ENCODE peak calls at places on chromosome 19, in six cellular contexts. D is neural progenitor cell; F is mammary epithelial cell; H is adrenal gland; S is CD4-positive, alpha-beta T cell; O is stomach. R is an unnamed sample. For H3K9me3, the result is how much of the 10 kb centered on the place peaks cover.

GRCh38 chr19:39129116-39129515 is 3.5 kb downstream of the PAK4 start:
- DNase-seq in D (no peak), F (no peak), H (no peak), S (no peak), O (no peak), R (no peak)

GRCh38 chr19:5343848-5344247 is 3.2 kb upstream of the PTPRS start:
- DNase-seq in D (no peak), F (no peak), H (no peak), S (no peak), O (no peak), R (no peak)

GRCh38 chr19:43625918-43626579 is 6.6 kb upstream of the ZNF428 start:
- DNase-seq in D (peak), F (no peak), H (no peak), S (no peak), O (no peak), R (no peak)

GRCh38 chr19:28737021-28737525 is 475.9 kb downstream of the UQCRFS1 start:
- DNase-seq in D (peak), F (peak), H (peak), S (no peak), O (no peak), R (no peak)

GRCh38 chr19:37817180-37817911 is 38.0 kb upstream of the ZNF573 start:
- DNase-seq in D (peak), F (no peak), H (peak), S (peak), O (peak), R (no peak)

GRCh38 chr19:47107953-47108746 is 5.4 kb downstream of the ZC3H4 start:
- DNase-seq in D (no peak), F (peak), H (no peak), S (no peak), O (no peak), R (no peak)

GRCh38 chr19:18344546-18344945 is 4.1 kb downstream of the PGPEP1 start:
- DNase-seq in D (peak), F (no peak), H (no peak), S (no peak), O (no peak), R (no peak)

GRCh38 chr19:19021115-19021514 is 12.2 kb downstream of the SUGP2 start:
- DNase-seq in D (no peak), F (no peak), H (no peak), S (no peak), O (no peak), R (no peak)

GRCh38 chr19:6774821-6775707 is 2.6 kb downstream of the VAV1 start:
- DNase-seq in D (peak), F (no peak), H (no peak), S (no peak), O (no peak), R (no peak)

DNA sequence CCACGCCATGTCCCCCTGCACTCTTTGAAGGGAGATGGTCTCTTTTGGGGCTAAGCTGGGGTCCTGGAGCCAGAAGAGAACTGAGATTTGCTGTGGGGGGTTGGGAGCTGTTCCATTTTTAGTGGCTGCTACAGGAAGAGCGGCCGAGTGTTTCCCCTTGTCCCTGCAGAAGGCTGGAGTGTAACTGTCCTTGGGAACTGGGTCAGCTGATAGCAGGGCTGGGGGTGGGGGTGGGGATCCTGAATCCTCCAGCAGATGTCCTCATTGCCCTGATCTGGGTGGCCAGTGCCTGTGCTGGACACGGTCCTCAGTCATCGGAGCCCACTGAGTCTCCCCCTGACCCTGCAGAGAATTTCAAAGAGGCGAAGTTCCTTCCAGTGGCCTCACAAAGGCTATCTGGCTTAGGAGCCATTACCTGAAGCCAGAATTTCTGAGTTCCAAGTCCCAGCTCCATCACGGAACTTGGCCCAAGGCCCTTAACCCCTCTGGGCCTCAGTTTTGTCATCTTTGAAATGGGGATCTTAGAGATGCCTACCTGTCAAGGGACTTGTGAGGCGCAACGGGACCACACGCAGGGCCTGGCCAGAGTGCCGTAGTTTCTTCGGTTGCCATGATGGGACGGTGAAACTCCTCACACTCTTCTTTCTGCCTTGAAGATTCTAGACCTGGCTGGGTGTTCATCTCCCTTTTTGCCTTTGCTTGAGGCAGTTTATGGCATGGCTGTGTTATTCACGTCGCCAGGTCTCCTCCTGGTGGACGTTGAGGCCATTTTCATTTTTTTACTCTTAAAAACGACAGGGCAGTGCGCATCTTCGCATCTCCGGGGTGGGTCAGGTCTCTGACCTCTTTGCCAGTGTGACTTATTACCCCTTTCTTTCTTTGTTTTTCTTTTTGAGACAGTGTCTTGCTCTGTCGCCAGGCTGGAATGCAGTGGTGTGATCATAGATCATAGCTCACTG is 51.9 kb downstream of the DNM2 start:
- DNase-seq in D (peak), F (no peak), H (peak), S (no peak), O (peak), R (no peak)
- TF ChIP-seq CTCF in D (peak), F (no peak), H (peak), S (peak), O (peak), R (peak)

GRCh38 chr19:16366433-16367268 is 42.0 kb downstream of the KLF2 start:
- DNase-seq in D (no peak), F (no peak), H (no peak), S (peak), O (no peak), R (no peak)
- H3K27ac ChIP-seq in D (no peak), F (no peak), H (peak), S (peak), O (no peak), R (no peak)

GRCh38 chr19:364496-365287 is 20.1 kb upstream of the MIER2 start:
- DNase-seq in D (no peak), F (no peak), H (no peak), S (no peak), O (no peak), R (no peak)
- H3K9me3 ChIP-seq in D (under half), F (under half), H (under half), S (under half), O (under half), R (under half)

GRCh38 chr19:49573451-49573850 is 6.9 kb downstream of the NOSIP start:
- DNase-seq in D (no peak), F (no peak), H (no peak), S (no peak), O (no peak), R (no peak)

GRCh38 chr19:49573009-49573408 is 7.3 kb downstream of the NOSIP start:
- DNase-seq in D (no peak), F (no peak), H (no peak), S (no peak), O (no peak), R (no peak)

GRCh38 chr19:49570138-49570856 is 10.1 kb downstream of the NOSIP start:
- DNase-seq in D (peak), F (peak), H (peak), S (peak), O (peak), R (no peak)

GRCh38 chr19:49574206-49574755 is 6.1 kb downstream of the NOSIP start:
- DNase-seq in D (no peak), F (no peak), H (no peak), S (no peak), O (no peak), R (no peak)

DNA sequence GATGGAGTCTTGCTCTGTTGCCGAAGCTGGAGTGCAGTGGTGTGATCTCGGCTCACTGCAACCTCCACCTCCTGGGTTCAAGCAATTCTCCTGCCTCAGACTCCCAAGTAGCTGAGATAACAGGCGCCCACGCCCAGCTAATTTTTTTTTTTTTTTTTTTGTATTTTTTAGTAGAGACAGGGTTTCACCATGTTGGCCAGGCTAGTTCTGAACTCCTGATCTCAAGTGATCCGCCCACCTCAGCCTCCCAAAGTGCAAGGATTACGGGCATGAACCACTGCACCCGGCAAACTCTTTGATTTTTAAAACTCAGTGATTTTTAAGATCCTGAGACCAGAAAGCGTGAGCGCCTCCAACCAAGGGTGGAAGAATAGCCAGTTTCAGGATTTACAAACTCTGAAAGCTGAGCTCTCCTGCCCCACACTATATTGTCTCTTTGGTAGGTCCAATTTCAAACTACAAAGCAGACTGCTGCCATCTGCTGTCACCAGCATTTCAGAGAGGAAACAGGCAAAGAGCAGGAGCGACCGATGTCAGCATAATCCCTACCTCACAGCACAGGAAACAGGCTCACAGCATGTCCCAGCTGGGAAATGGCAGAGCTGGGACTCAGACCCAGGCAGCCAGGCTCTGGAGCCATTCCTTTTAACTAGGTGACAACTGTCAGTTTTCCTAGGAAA is 9.2 kb downstream of the NOSIP start:
- DNase-seq in D (peak), F (no peak), H (peak), S (no peak), O (peak), R (no peak)
- TF ChIP-seq CTCF in D (peak), F (no peak), H (no peak), S (peak), O (peak), R (peak)

GRCh38 chr19:13089139-13089856 is 13.4 kb downstream of the LYL1 start:
- DNase-seq in D (peak), F (no peak), H (no peak), S (no peak), O (no peak), R (no peak)
- H3K27ac ChIP-seq in D (no peak), F (no peak), H (no peak), S (no peak), O (no peak), R (no peak)